ENCODE peak calls at places on chromosome 7, in ten cellular contexts. One of them, this sample, is unnamed.

GRCh38 chr7:134789967-134790685 is 10.7 kb downstream of the CALD1 start:
- DNase-seq in ovary: no peak
- DNase-seq in hepatocyte: peak; percentile 41
- DNase-seq in GM06990: no peak
- DNase-seq in BJ: no peak
- DNase-seq in HL-60: no peak
- DNase-seq in fibroblast of lung: peak; percentile 85
- DNase-seq in AG04450: peak; percentile 63
- DNase-seq in mammary epithelial cell: no peak
- DNase-seq in CD8-positive, alpha-beta T cell: no peak
- DNase-seq in this sample: no peak

GRCh38 chr7:15219758-15220157 is 317.2 kb upstream of the DGKB start:
- DNase-seq in ovary: no peak
- DNase-seq in hepatocyte: no peak
- DNase-seq in GM06990: no peak
- DNase-seq in BJ: no peak
- DNase-seq in HL-60: no peak
- DNase-seq in fibroblast of lung: no peak
- DNase-seq in AG04450: no peak
- DNase-seq in mammary epithelial cell: no peak
- DNase-seq in CD8-positive, alpha-beta T cell: no peak
- DNase-seq in this sample: no peak

GRCh38 chr7:47188653-47189315 is 393.1 kb downstream of the TNS3 start:
- DNase-seq in ovary: no peak
- DNase-seq in hepatocyte: no peak
- DNase-seq in GM06990: no peak
- DNase-seq in BJ: no peak
- DNase-seq in HL-60: no peak
- DNase-seq in fibroblast of lung: no peak
- DNase-seq in AG04450: no peak
- DNase-seq in mammary epithelial cell: no peak
- DNase-seq in CD8-positive, alpha-beta T cell: no peak
- DNase-seq in this sample: no peak

GRCh38 chr7:30764030-30764991 is 6.9 kb upstream of the MINDY4 start:
- DNase-seq in ovary: peak; percentile 37
- DNase-seq in hepatocyte: peak; percentile 55
- DNase-seq in GM06990: no peak
- DNase-seq in BJ: no peak
- DNase-seq in HL-60: no peak
- DNase-seq in fibroblast of lung: peak; percentile 82
- DNase-seq in AG04450: no peak
- DNase-seq in mammary epithelial cell: no peak
- DNase-seq in CD8-positive, alpha-beta T cell: no peak
- DNase-seq in this sample: no peak

GRCh38 chr7:44283381-44284211 is 41.8 kb downstream of the CAMK2B start:
- DNase-seq in ovary: peak; percentile 5
- DNase-seq in hepatocyte: no peak
- DNase-seq in GM06990: no peak
- DNase-seq in BJ: no peak
- DNase-seq in HL-60: no peak
- DNase-seq in fibroblast of lung: no peak
- DNase-seq in AG04450: no peak
- DNase-seq in mammary epithelial cell: no peak
- DNase-seq in CD8-positive, alpha-beta T cell: no peak
- DNase-seq in this sample: no peak

GRCh38 chr7:372546-372938 is 82.6 kb downstream of the FOXL3 start:
- DNase-seq in ovary: peak; percentile 15
- DNase-seq in hepatocyte: no peak
- DNase-seq in GM06990: no peak
- DNase-seq in BJ: no peak
- DNase-seq in HL-60: no peak
- DNase-seq in fibroblast of lung: no peak
- DNase-seq in AG04450: no peak
- DNase-seq in mammary epithelial cell: no peak
- DNase-seq in CD8-positive, alpha-beta T cell: no peak
- DNase-seq in this sample: no peak

GRCh38 chr7:106609416-106609815 is 51.5 kb downstream of the CCDC71L start:
- DNase-seq in ovary: no peak
- DNase-seq in hepatocyte: no peak
- DNase-seq in GM06990: no peak
- DNase-seq in BJ: peak; percentile 50
- DNase-seq in HL-60: no peak
- DNase-seq in fibroblast of lung: peak; percentile 69
- DNase-seq in AG04450: peak; percentile 43
- DNase-seq in mammary epithelial cell: peak; percentile 68
- DNase-seq in CD8-positive, alpha-beta T cell: no peak
- DNase-seq in this sample: peak; percentile 44

GRCh38 chr7:24981544-24981951 is 1.6 kb upstream of the OSBPL3 start:
- DNase-seq in ovary: peak; percentile 53
- DNase-seq in hepatocyte: peak; percentile 73
- DNase-seq in GM06990: peak; percentile 64
- DNase-seq in BJ: no peak
- DNase-seq in HL-60: peak; percentile 9
- DNase-seq in fibroblast of lung: peak; percentile 43
- DNase-seq in AG04450: no peak
- DNase-seq in mammary epithelial cell: peak; percentile 78
- DNase-seq in CD8-positive, alpha-beta T cell: peak; percentile 63
- DNase-seq in this sample: no peak

GRCh38 chr7:105583061-105583460 is 1.8 kb upstream of the EFCAB10 start:
- DNase-seq in ovary: no peak
- DNase-seq in hepatocyte: no peak
- DNase-seq in GM06990: no peak
- DNase-seq in BJ: no peak
- DNase-seq in HL-60: no peak
- DNase-seq in fibroblast of lung: no peak
- DNase-seq in AG04450: no peak
- DNase-seq in mammary epithelial cell: no peak
- DNase-seq in CD8-positive, alpha-beta T cell: no peak
- DNase-seq in this sample: no peak

GRCh38 chr7:36021367-36021766 is 131.7 kb upstream of the EEPD1 start:
- DNase-seq in ovary: no peak
- DNase-seq in hepatocyte: no peak
- DNase-seq in GM06990: no peak
- DNase-seq in BJ: no peak
- DNase-seq in HL-60: no peak
- DNase-seq in fibroblast of lung: peak; percentile 43
- DNase-seq in AG04450: no peak
- DNase-seq in mammary epithelial cell: no peak
- DNase-seq in CD8-positive, alpha-beta T cell: no peak
- DNase-seq in this sample: no peak

GRCh38 chr7:1946461-1947450 is 276.7 kb downstream of the ELFN1 start:
- DNase-seq in ovary: peak; percentile 13
- DNase-seq in hepatocyte: no peak
- DNase-seq in GM06990: no peak
- DNase-seq in BJ: no peak
- DNase-seq in HL-60: no peak
- DNase-seq in fibroblast of lung: no peak
- DNase-seq in AG04450: no peak
- DNase-seq in mammary epithelial cell: no peak
- DNase-seq in CD8-positive, alpha-beta T cell: no peak
- DNase-seq in this sample: no peak

GRCh38 chr7:5424689-5425506 is 1.3 kb upstream of the TNRC18 start:
- DNase-seq in ovary: peak; percentile 66
- DNase-seq in hepatocyte: peak; percentile 74
- DNase-seq in GM06990: no peak
- DNase-seq in BJ: no peak
- DNase-seq in HL-60: peak; percentile 52
- DNase-seq in fibroblast of lung: peak; percentile 45
- DNase-seq in AG04450: no peak
- DNase-seq in mammary epithelial cell: peak; percentile 35
- DNase-seq in CD8-positive, alpha-beta T cell: no peak
- DNase-seq in this sample: no peak

GRCh38 chr7:108222236-108222892 is 92.2 kb upstream of the LAMB4 start:
- DNase-seq in ovary: no peak
- DNase-seq in hepatocyte: no peak
- DNase-seq in GM06990: no peak
- DNase-seq in BJ: peak; percentile 39
- DNase-seq in HL-60: no peak
- DNase-seq in fibroblast of lung: peak; percentile 41
- DNase-seq in AG04450: no peak
- DNase-seq in mammary epithelial cell: no peak
- DNase-seq in CD8-positive, alpha-beta T cell: no peak
- DNase-seq in this sample: no peak

GRCh38 chr7:38105874-38106483 is 72.1 kb upstream of the STARD3NL start:
- DNase-seq in ovary: peak; percentile 19
- DNase-seq in hepatocyte: peak; percentile 63
- DNase-seq in GM06990: peak; percentile 5
- DNase-seq in BJ: no peak
- DNase-seq in HL-60: peak; percentile 22
- DNase-seq in fibroblast of lung: peak; percentile 63
- DNase-seq in AG04450: peak; percentile 18
- DNase-seq in mammary epithelial cell: peak; percentile 16
- DNase-seq in CD8-positive, alpha-beta T cell: no peak
- DNase-seq in this sample: peak; percentile 7

GRCh38 chr7:112665709-112666108 is 124.5 kb downstream of the TMEM168 start:
- DNase-seq in ovary: no peak
- DNase-seq in hepatocyte: peak; percentile 43
- DNase-seq in GM06990: no peak
- DNase-seq in BJ: no peak
- DNase-seq in HL-60: no peak
- DNase-seq in fibroblast of lung: peak; percentile 25
- DNase-seq in AG04450: no peak
- DNase-seq in mammary epithelial cell: peak; percentile 24
- DNase-seq in CD8-positive, alpha-beta T cell: no peak
- DNase-seq in this sample: no peak
- TF ChIP-seq CTCF in ovary: no peak
- TF ChIP-seq CTCF in hepatocyte: peak; percentile 48
- TF ChIP-seq CTCF in GM06990: peak; percentile 12
- TF ChIP-seq CTCF in BJ: no peak
- TF ChIP-seq CTCF in HL-60: no peak
- TF ChIP-seq CTCF in fibroblast of lung: peak; percentile 22
- TF ChIP-seq CTCF in AG04450: peak; percentile 30
- TF ChIP-seq CTCF in mammary epithelial cell: peak; percentile 16
- TF ChIP-seq CTCF in CD8-positive, alpha-beta T cell: no peak
- TF ChIP-seq CTCF in this sample: peak; percentile 38

GRCh38 chr7:8133955-8134733 is 127.8 kb downstream of the ICA1 start:
- DNase-seq in ovary: no peak
- DNase-seq in hepatocyte: no peak
- DNase-seq in GM06990: peak; percentile 79
- DNase-seq in BJ: no peak
- DNase-seq in HL-60: no peak
- DNase-seq in fibroblast of lung: no peak
- DNase-seq in AG04450: no peak
- DNase-seq in mammary epithelial cell: peak; percentile 22
- DNase-seq in CD8-positive, alpha-beta T cell: no peak
- DNase-seq in this sample: peak; percentile 91
- H3K4me3 ChIP-seq in ovary: no peak overlapping the region
- H3K4me3 ChIP-seq in hepatocyte: no peak overlapping the region
- H3K4me3 ChIP-seq in GM06990: no peak overlapping the region
- H3K4me3 ChIP-seq in BJ: no peak overlapping the region
- H3K4me3 ChIP-seq in HL-60: no peak overlapping the region
- H3K4me3 ChIP-seq in fibroblast of lung: no peak overlapping the region
- H3K4me3 ChIP-seq in AG04450: no peak overlapping the region
- H3K4me3 ChIP-seq in mammary epithelial cell: no peak overlapping the region
- H3K4me3 ChIP-seq in CD8-positive, alpha-beta T cell: no peak overlapping the region
- H3K4me3 ChIP-seq in this sample: no peak overlapping the region

GRCh38 chr7:116888895-116889294 is 26.5 kb downstream of the CAPZA2 start:
- DNase-seq in ovary: no peak
- DNase-seq in hepatocyte: no peak
- DNase-seq in GM06990: no peak
- DNase-seq in BJ: no peak
- DNase-seq in HL-60: no peak
- DNase-seq in fibroblast of lung: no peak
- DNase-seq in AG04450: no peak
- DNase-seq in mammary epithelial cell: no peak
- DNase-seq in CD8-positive, alpha-beta T cell: no peak
- DNase-seq in this sample: no peak
- H3K27me3 ChIP-seq in ovary: no peaks in the 10 kb centered on the region
- H3K27me3 ChIP-seq in hepatocyte: no peaks in the 10 kb centered on the region
- H3K27me3 ChIP-seq in GM06990: no peaks in the 10 kb centered on the region
- H3K27me3 ChIP-seq in BJ: no peaks in the 10 kb centered on the region
- H3K27me3 ChIP-seq in HL-60: no peaks in the 10 kb centered on the region
- H3K27me3 ChIP-seq in fibroblast of lung: no peaks in the 10 kb centered on the region
- H3K27me3 ChIP-seq in AG04450: no peaks in the 10 kb centered on the region
- H3K27me3 ChIP-seq in mammary epithelial cell: no peaks in the 10 kb centered on the region
- H3K27me3 ChIP-seq in CD8-positive, alpha-beta T cell: no peaks in the 10 kb centered on the region
- H3K27me3 ChIP-seq in this sample: no peaks in the 10 kb centered on the region

GRCh38 chr7:149870701-149871483 is 2.9 kb upstream of the ATP6V0E2 start:
- DNase-seq in ovary: no peak
- DNase-seq in hepatocyte: no peak
- DNase-seq in GM06990: no peak
- DNase-seq in BJ: no peak
- DNase-seq in HL-60: no peak
- DNase-seq in fibroblast of lung: no peak
- DNase-seq in AG04450: no peak
- DNase-seq in mammary epithelial cell: no peak
- DNase-seq in CD8-positive, alpha-beta T cell: peak; percentile 60
- DNase-seq in this sample: no peak

GRCh38 chr7:149869867-149870266 is 3.9 kb upstream of the ATP6V0E2 start:
- DNase-seq in ovary: no peak
- DNase-seq in hepatocyte: no peak
- DNase-seq in GM06990: no peak
- DNase-seq in BJ: no peak
- DNase-seq in HL-60: no peak
- DNase-seq in fibroblast of lung: no peak
- DNase-seq in AG04450: no peak
- DNase-seq in mammary epithelial cell: no peak
- DNase-seq in CD8-positive, alpha-beta T cell: peak; percentile 76
- DNase-seq in this sample: no peak

GRCh38 chr7:149871576-149871975 is 2.2 kb upstream of the ATP6V0E2 start:
- DNase-seq in ovary: no peak
- DNase-seq in hepatocyte: no peak
- DNase-seq in GM06990: no peak
- DNase-seq in BJ: no peak
- DNase-seq in HL-60: no peak
- DNase-seq in fibroblast of lung: no peak
- DNase-seq in AG04450: no peak
- DNase-seq in mammary epithelial cell: no peak
- DNase-seq in CD8-positive, alpha-beta T cell: no peak
- DNase-seq in this sample: no peak

GRCh38 chr7:149869291-149869650 is 4.5 kb upstream of the ATP6V0E2 start:
- DNase-seq in ovary: no peak
- DNase-seq in hepatocyte: no peak
- DNase-seq in GM06990: no peak
- DNase-seq in BJ: no peak
- DNase-seq in HL-60: no peak
- DNase-seq in fibroblast of lung: no peak
- DNase-seq in AG04450: no peak
- DNase-seq in mammary epithelial cell: no peak
- DNase-seq in CD8-positive, alpha-beta T cell: peak; percentile 47
- DNase-seq in this sample: no peak

DNA sequence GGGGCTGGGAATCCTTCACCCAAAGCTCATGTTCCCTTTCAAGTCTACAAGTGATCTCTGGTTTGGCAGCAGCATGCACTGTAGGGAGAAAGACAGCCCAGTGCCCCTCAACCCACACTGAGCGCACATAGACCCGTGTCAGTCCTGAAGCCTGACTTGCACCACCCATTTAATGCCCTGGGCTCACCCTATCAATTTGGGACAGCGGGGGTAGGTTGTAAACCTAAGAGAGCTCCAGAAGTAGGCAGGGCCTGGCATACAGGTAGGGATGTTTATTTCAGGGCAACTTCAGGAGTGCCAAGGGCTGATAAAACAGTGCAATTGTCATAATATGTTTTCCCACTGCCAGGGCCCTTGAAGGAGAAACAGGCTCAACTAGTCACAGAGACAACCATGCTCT is 3.5 kb upstream of the ATP6V0E2 start:
- DNase-seq in ovary: no peak
- DNase-seq in hepatocyte: no peak
- DNase-seq in GM06990: no peak
- DNase-seq in BJ: no peak
- DNase-seq in HL-60: no peak
- DNase-seq in fibroblast of lung: no peak
- DNase-seq in AG04450: no peak
- DNase-seq in mammary epithelial cell: no peak
- DNase-seq in CD8-positive, alpha-beta T cell: no peak
- DNase-seq in this sample: no peak
- TF ChIP-seq CTCF in ovary: no peak
- TF ChIP-seq CTCF in hepatocyte: no peak
- TF ChIP-seq CTCF in GM06990: no peak
- TF ChIP-seq CTCF in BJ: no peak
- TF ChIP-seq CTCF in HL-60: no peak
- TF ChIP-seq CTCF in fibroblast of lung: no peak
- TF ChIP-seq CTCF in AG04450: no peak
- TF ChIP-seq CTCF in mammary epithelial cell: no peak
- TF ChIP-seq CTCF in CD8-positive, alpha-beta T cell: no peak
- TF ChIP-seq CTCF in this sample: no peak